ENCODE peak calls at places on chromosome 13, in six cellular contexts. One of them, this sample, is unnamed.
A peak's percentile ranks its signal among the peaks of the same experiment; 100 is the strongest.

GRCh38 chr13:113735750-113736149 is 23.3 kb upstream of the TMEM255B start:
- DNase-seq in thyroid gland: no peak
- DNase-seq in GM13976: no peak
- DNase-seq in kidney epithelial cell: no peak
- DNase-seq in ascending aorta: no peak
- DNase-seq in glutamatergic neuron: no peak
- DNase-seq in this sample: no peak

GRCh38 chr13:29498426-29499040 is 97.0 kb downstream of the SLC7A1 start:
- DNase-seq in thyroid gland: no peak
- DNase-seq in GM13976: no peak
- DNase-seq in kidney epithelial cell: no peak
- DNase-seq in ascending aorta: no peak
- DNase-seq in glutamatergic neuron: no peak
- DNase-seq in this sample: no peak

GRCh38 chr13:104315606-104316005 is 1249.4 kb upstream of the SLC10A2 start:
- DNase-seq in thyroid gland: no peak
- DNase-seq in GM13976: no peak
- DNase-seq in kidney epithelial cell: peak; percentile 96
- DNase-seq in ascending aorta: no peak
- DNase-seq in glutamatergic neuron: no peak
- DNase-seq in this sample: no peak

GRCh38 chr13:48653074-48654054 is at the start of gene CYSLTR2:
- DNase-seq in thyroid gland: no peak
- DNase-seq in GM13976: peak; percentile 14
- DNase-seq in kidney epithelial cell: peak; percentile 34
- DNase-seq in ascending aorta: no peak
- DNase-seq in glutamatergic neuron: no peak
- DNase-seq in this sample: peak; percentile 25

GRCh38 chr13:88339271-88339741 is 668.1 kb downstream of the SLITRK5 start:
- DNase-seq in thyroid gland: no peak
- DNase-seq in GM13976: no peak
- DNase-seq in kidney epithelial cell: no peak
- DNase-seq in ascending aorta: no peak
- DNase-seq in glutamatergic neuron: no peak
- DNase-seq in this sample: no peak

GRCh38 chr13:58858870-58859371 is 1227.4 kb downstream of the PCDH17 start:
- DNase-seq in thyroid gland: no peak
- DNase-seq in GM13976: no peak
- DNase-seq in kidney epithelial cell: no peak
- DNase-seq in ascending aorta: no peak
- DNase-seq in glutamatergic neuron: no peak
- DNase-seq in this sample: no peak

GRCh38 chr13:52838433-52839107 is 9.9 kb downstream of the PCDH8 start:
- DNase-seq in thyroid gland: no peak
- DNase-seq in GM13976: no peak
- DNase-seq in kidney epithelial cell: no peak
- DNase-seq in ascending aorta: no peak
- DNase-seq in glutamatergic neuron: no peak
- DNase-seq in this sample: no peak

GRCh38 chr13:49528161-49528560 is 32.4 kb downstream of the PHF11 start:
- DNase-seq in thyroid gland: no peak
- DNase-seq in GM13976: no peak
- DNase-seq in kidney epithelial cell: no peak
- DNase-seq in ascending aorta: no peak
- DNase-seq in glutamatergic neuron: no peak
- DNase-seq in this sample: no peak

GRCh38 chr13:76225815-76226489 is 589.8 kb downstream of the LMO7 start:
- DNase-seq in thyroid gland: no peak
- DNase-seq in GM13976: no peak
- DNase-seq in kidney epithelial cell: no peak
- DNase-seq in ascending aorta: no peak
- DNase-seq in glutamatergic neuron: no peak
- DNase-seq in this sample: no peak

GRCh38 chr13:32134991-32135390 is 103.4 kb downstream of the FRY start:
- DNase-seq in thyroid gland: no peak
- DNase-seq in GM13976: no peak
- DNase-seq in kidney epithelial cell: no peak
- DNase-seq in ascending aorta: no peak
- DNase-seq in glutamatergic neuron: no peak
- DNase-seq in this sample: no peak

GRCh38 chr13:90806905-90807304 is 540.6 kb upstream of the MIR17HG start:
- DNase-seq in thyroid gland: no peak
- DNase-seq in GM13976: no peak
- DNase-seq in kidney epithelial cell: no peak
- DNase-seq in ascending aorta: no peak
- DNase-seq in glutamatergic neuron: no peak
- DNase-seq in this sample: no peak
- TF ChIP-seq CTCF in thyroid gland: no peak
- TF ChIP-seq CTCF in GM13976: no peak
- TF ChIP-seq CTCF in kidney epithelial cell: no peak
- TF ChIP-seq CTCF in ascending aorta: no peak
- TF ChIP-seq CTCF in glutamatergic neuron: no peak
- TF ChIP-seq CTCF in this sample: no peak

GRCh38 chr13:71303144-71303543 is 563.9 kb downstream of the DACH1 start:
- DNase-seq in thyroid gland: no peak
- DNase-seq in GM13976: no peak
- DNase-seq in kidney epithelial cell: no peak
- DNase-seq in ascending aorta: no peak
- DNase-seq in glutamatergic neuron: no peak
- DNase-seq in this sample: no peak
- TF ChIP-seq CTCF in thyroid gland: no peak
- TF ChIP-seq CTCF in GM13976: no peak
- TF ChIP-seq CTCF in kidney epithelial cell: peak; percentile 20
- TF ChIP-seq CTCF in ascending aorta: no peak
- TF ChIP-seq CTCF in glutamatergic neuron: no peak
- TF ChIP-seq CTCF in this sample: no peak

DNA sequence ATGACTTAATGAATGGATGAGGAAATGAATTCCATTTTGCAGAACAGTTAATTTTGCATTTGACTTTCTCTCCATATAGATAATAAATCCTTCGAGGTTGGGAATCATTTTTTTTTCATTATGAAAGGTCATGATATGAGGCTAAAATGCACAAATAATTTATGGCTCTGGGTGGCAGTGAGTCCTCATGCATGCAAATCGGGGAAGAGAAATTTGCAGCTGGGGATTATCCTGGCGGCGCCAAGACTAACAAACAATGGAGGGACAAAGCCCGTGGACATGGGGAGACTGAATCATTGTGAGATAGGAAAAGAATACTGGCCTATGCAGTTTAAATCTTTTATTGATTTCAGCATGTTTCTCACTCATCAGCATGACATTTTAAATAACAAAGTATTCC is 102.2 kb downstream of the ERCC5 start:
- DNase-seq in thyroid gland: no peak
- DNase-seq in GM13976: no peak
- DNase-seq in kidney epithelial cell: no peak
- DNase-seq in ascending aorta: no peak
- DNase-seq in glutamatergic neuron: no peak
- DNase-seq in this sample: no peak
- TF ChIP-seq CTCF in thyroid gland: no peak
- TF ChIP-seq CTCF in GM13976: no peak
- TF ChIP-seq CTCF in kidney epithelial cell: no peak
- TF ChIP-seq CTCF in ascending aorta: no peak
- TF ChIP-seq CTCF in glutamatergic neuron: no peak
- TF ChIP-seq CTCF in this sample: no peak

GRCh38 chr13:44437356-44438233 is 64.0 kb downstream of the SERP2 start:
- DNase-seq in thyroid gland: no peak
- DNase-seq in GM13976: peak; percentile 46
- DNase-seq in kidney epithelial cell: no peak
- DNase-seq in ascending aorta: no peak
- DNase-seq in glutamatergic neuron: no peak
- DNase-seq in this sample: no peak
- TF ChIP-seq CTCF in thyroid gland: peak; percentile 74
- TF ChIP-seq CTCF in GM13976: no peak
- TF ChIP-seq CTCF in kidney epithelial cell: peak; percentile 22
- TF ChIP-seq CTCF in ascending aorta: peak; percentile 57
- TF ChIP-seq CTCF in glutamatergic neuron: peak; percentile 74
- TF ChIP-seq CTCF in this sample: no peak

DNA sequence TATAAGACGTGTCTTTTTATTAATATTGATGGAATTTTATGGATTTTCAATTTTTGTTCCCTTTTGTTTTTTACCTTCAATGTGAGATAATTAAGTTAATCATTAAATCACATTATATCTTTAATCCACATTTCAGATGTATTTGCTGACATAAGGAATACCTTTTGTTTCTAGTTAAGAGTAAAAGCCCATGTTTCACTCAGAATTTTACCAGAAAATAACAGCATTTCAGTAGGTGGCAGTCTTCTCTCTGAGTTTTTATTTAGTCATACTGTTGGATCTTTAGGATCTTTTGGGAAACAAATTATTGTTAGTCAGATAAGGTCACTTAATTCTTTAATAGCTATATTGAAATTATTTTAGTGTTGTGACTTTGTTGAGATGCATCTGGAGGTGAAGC is 67.9 kb downstream of the NDFIP2 start:
- DNase-seq in thyroid gland: no peak
- DNase-seq in GM13976: no peak
- DNase-seq in kidney epithelial cell: no peak
- DNase-seq in ascending aorta: no peak
- DNase-seq in glutamatergic neuron: no peak
- DNase-seq in this sample: no peak
- TF ChIP-seq CTCF in thyroid gland: no peak
- TF ChIP-seq CTCF in GM13976: no peak
- TF ChIP-seq CTCF in kidney epithelial cell: peak; percentile 34
- TF ChIP-seq CTCF in ascending aorta: no peak
- TF ChIP-seq CTCF in glutamatergic neuron: no peak
- TF ChIP-seq CTCF in this sample: no peak

GRCh38 chr13:24270639-24271131 is 38.7 kb upstream of the C1QTNF9 start:
- DNase-seq in thyroid gland: peak; percentile 85
- DNase-seq in GM13976: peak; percentile 61
- DNase-seq in kidney epithelial cell: no peak
- DNase-seq in ascending aorta: peak; percentile 61
- DNase-seq in glutamatergic neuron: peak; percentile 59
- DNase-seq in this sample: peak; percentile 51
- TF ChIP-seq CTCF in thyroid gland: peak; percentile 100
- TF ChIP-seq CTCF in GM13976: no peak
- TF ChIP-seq CTCF in kidney epithelial cell: no peak
- TF ChIP-seq CTCF in ascending aorta: no peak
- TF ChIP-seq CTCF in glutamatergic neuron: no peak
- TF ChIP-seq CTCF in this sample: peak; percentile 30

DNA sequence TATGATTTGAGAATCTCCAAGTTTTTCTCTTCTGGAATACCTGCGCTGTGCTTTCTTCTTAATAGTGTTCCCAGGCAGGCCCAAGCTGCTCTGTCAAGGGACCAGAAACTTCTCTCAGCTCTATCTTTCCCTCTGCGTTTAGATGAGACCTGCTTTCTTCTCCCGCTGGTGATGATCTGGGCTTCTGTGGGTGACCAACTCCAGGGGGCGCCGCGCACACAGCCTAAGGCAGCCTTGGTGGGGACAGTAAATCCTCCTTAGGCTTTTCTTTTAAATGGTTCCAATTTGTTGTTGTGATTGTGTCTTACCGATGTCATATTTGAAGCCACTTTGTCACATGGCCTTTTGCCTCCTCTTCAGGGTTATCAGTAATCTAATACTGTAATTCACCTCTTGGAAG is 439.4 kb upstream of the KLF12 start:
- DNase-seq in thyroid gland: no peak
- DNase-seq in GM13976: no peak
- DNase-seq in kidney epithelial cell: no peak
- DNase-seq in ascending aorta: no peak
- DNase-seq in glutamatergic neuron: peak; percentile 60
- DNase-seq in this sample: no peak
- TF ChIP-seq CTCF in thyroid gland: no peak
- TF ChIP-seq CTCF in GM13976: no peak
- TF ChIP-seq CTCF in kidney epithelial cell: peak; percentile 34
- TF ChIP-seq CTCF in ascending aorta: no peak
- TF ChIP-seq CTCF in glutamatergic neuron: no peak
- TF ChIP-seq CTCF in this sample: peak; percentile 18